ENCODE peak calls at places on chromosome 14, in nine cellular contexts. O, Z, J, Y, A, W, T, G and X are unnamed samples.

GRCh38 chr14:85575617-85575898 is 45.6 kb downstream of the FLRT2 start:
- DNase-seq in G (peak), T (no peak), J (no peak), O (no peak), Y (no peak), W (no peak), Z (no peak), A (no peak), X (no peak)

GRCh38 chr14:63045234-63045611 is at the start of gene KCNH5:
- DNase-seq in G (peak), Z (peak), T (peak), A (peak), W (peak), J (no peak), Y (peak), O (peak), X (peak)

GRCh38 chr14:23645812-23646647 is 9.9 kb downstream of the DHRS2 start:
- DNase-seq in O (no peak), Z (no peak), T (no peak), A (no peak), Y (no peak), W (no peak), J (no peak), G (no peak), X (no peak)

GRCh38 chr14:77122555-77123125 is 19.0 kb downstream of the ZDHHC22 start:
- DNase-seq in Z (no peak), A (no peak), W (no peak), T (no peak), O (no peak), J (no peak), G (no peak), Y (no peak), X (no peak)

GRCh38 chr14:93150227-93151206 is 34.2 kb downstream of the MOAP1 start:
- DNase-seq in T (no peak), Y (no peak), O (no peak), J (peak), Z (no peak), A (peak), G (peak), W (no peak), X (no peak)

GRCh38 chr14:26863736-26864135 is 265.9 kb upstream of the NOVA1 start:
- DNase-seq in Y (no peak), Z (no peak), J (no peak), W (no peak), A (no peak), T (no peak), G (no peak), O (no peak), X (no peak)

GRCh38 chr14:64826845-64827244 is 52.9 kb downstream of the SPTB start:
- DNase-seq in J (no peak), A (no peak), O (no peak), Z (no peak), W (no peak), Y (no peak), G (no peak), T (no peak), X (no peak)

GRCh38 chr14:31261859-31262739 is 54.5 kb upstream of the HECTD1 start:
- DNase-seq in Z (no peak), J (no peak), O (no peak), T (no peak), A (no peak), Y (no peak), W (no peak), G (peak), X (no peak)

GRCh38 chr14:100824156-100824555 is 1.8 kb upstream of the MEG3 start:
- DNase-seq in Y (no peak), O (no peak), Z (peak), A (peak), G (peak), J (no peak), T (peak), W (peak), X (peak)

GRCh38 chr14:95444132-95445129 is 72.0 kb downstream of the SYNE3 start:
- DNase-seq in J (no peak), Y (no peak), W (no peak), Z (no peak), O (no peak), T (no peak), A (no peak), G (no peak), X (no peak)

GRCh38 chr14:24235804-24236688 is 3.3 kb downstream of the GMPR2 start:
- DNase-seq in G (no peak), J (no peak), Z (no peak), W (no peak), A (no peak), T (no peak), Y (no peak), O (no peak), X (no peak)

GRCh38 chr14:50321009-50321660 is 9.0 kb downstream of the DMAC2L start:
- DNase-seq in J (peak), T (peak), G (peak), A (peak), O (peak), W (peak), Z (peak), Y (peak), X (peak)

GRCh38 chr14:73774671-73775070 is 60.5 kb upstream of the PNMA1 start:
- DNase-seq in J (no peak), O (no peak), Y (no peak), G (no peak), Z (no peak), A (no peak), T (no peak), W (no peak), X (no peak)

GRCh38 chr14:49959822-49960408 is 67.0 kb downstream of the ARF6 start:
- DNase-seq in W (no peak), G (no peak), A (no peak), O (no peak), Z (no peak), T (no peak), J (peak), Y (no peak), X (no peak)

GRCh38 chr14:95623195-95623594 is 63.0 kb upstream of the TCL1B start:
- DNase-seq in G (no peak), J (no peak), Y (no peak), T (no peak), W (peak), O (no peak), Z (no peak), A (no peak), X (no peak)

GRCh38 chr14:75249251-75249957 is 29.2 kb upstream of the FOS start:
- DNase-seq in Y (no peak), J (no peak), G (peak), O (peak), T (no peak), W (peak), A (peak), Z (no peak), X (no peak)

GRCh38 chr14:51562816-51563215 is 88.9 kb upstream of the FRMD6 start:
- DNase-seq in T (no peak), O (no peak), A (no peak), G (no peak), Z (peak), W (no peak), J (no peak), Y (no peak), X (no peak)

GRCh38 chr14:26332966-26333365 is 264.9 kb downstream of the NOVA1 start:
- DNase-seq in Y (no peak), J (no peak), T (no peak), W (no peak), A (no peak), Z (no peak), O (no peak), G (no peak), X (no peak)

GRCh38 chr14:75240781-75241180 is 37.8 kb upstream of the FOS start:
- DNase-seq in T (no peak), J (no peak), Y (no peak), O (no peak), W (no peak), A (no peak), Z (no peak), G (no peak), X (no peak)

GRCh38 chr14:68104518-68104917 is 284.9 kb downstream of the RAD51B start:
- DNase-seq in A (no peak), T (no peak), O (no peak), W (peak), Y (no peak), Z (peak), G (no peak), J (no peak), X (no peak)

GRCh38 chr14:98112211-98112780 is 1159.7 kb downstream of the BCL11B start:
- DNase-seq in T (no peak), O (no peak), W (no peak), G (peak), Y (no peak), Z (peak), J (no peak), A (no peak), X (no peak)

GRCh38 chr14:91140672-91141071 is 26.8 kb downstream of the DGLUCY start:
- DNase-seq in T (no peak), O (no peak), J (peak), Y (peak), Z (peak), W (peak), A (peak), G (peak), X (peak)

GRCh38 chr14:50067723-50068495 is 48.5 kb downstream of the VCPKMT start:
- DNase-seq in J (peak), A (no peak), Y (peak), W (no peak), Z (peak), T (no peak), G (no peak), O (no peak), X (no peak)

GRCh38 chr14:30558675-30559555 is at the start of gene G2E3:
- DNase-seq in W (peak), G (peak), T (peak), O (peak), A (peak), Z (peak), Y (peak), J (peak), X (peak)

GRCh38 chr14:73700325-73700724 is 13.9 kb downstream of the PNMA1 start:
- DNase-seq in Z (no peak), T (no peak), O (no peak), W (no peak), J (no peak), G (no peak), Y (no peak), A (no peak), X (no peak)

GRCh38 chr14:94322648-94323570 is at the start of gene SERPINA6:
- DNase-seq in A (no peak), T (no peak), J (peak), W (no peak), G (no peak), Y (no peak), Z (peak), O (no peak), X (peak)

GRCh38 chr14:67668559-67668958 is 5.9 kb downstream of the VTI1B start:
- DNase-seq in G (no peak), O (no peak), A (no peak), W (no peak), T (no peak), Z (no peak), Y (no peak), J (no peak), X (no peak)

GRCh38 chr14:92698393-92698792 is 50.0 kb downstream of the LGMN start:
- DNase-seq in A (no peak), Z (no peak), G (no peak), W (no peak), J (no peak), Y (no peak), T (no peak), O (no peak), X (no peak)

GRCh38 chr14:73610692-73611091 is 1.6 kb upstream of the ACOT6 start:
- DNase-seq in Y (no peak), A (peak), W (peak), J (peak), T (no peak), Z (no peak), O (no peak), G (peak), X (peak)

GRCh38 chr14:105060751-105061427 is 4.3 kb downstream of the GPR132 start:
- DNase-seq in G (no peak), Z (no peak), J (no peak), W (no peak), Y (no peak), O (no peak), A (peak), T (no peak), X (no peak)

GRCh38 chr14:105064001-105064400 is 1.2 kb downstream of the GPR132 start:
- DNase-seq in G (no peak), A (no peak), W (no peak), Y (no peak), T (no peak), J (no peak), O (no peak), Z (no peak), X (no peak)

GRCh38 chr14:105063041-105063440 is 2.2 kb downstream of the GPR132 start:
- DNase-seq in G (no peak), Y (no peak), A (no peak), T (no peak), J (no peak), W (no peak), Z (no peak), O (no peak), X (no peak)

GRCh38 chr14:105061428-105062047 is 3.7 kb downstream of the GPR132 start:
- DNase-seq in W (no peak), Y (no peak), G (no peak), O (no peak), J (peak), A (no peak), T (peak), Z (no peak), X (no peak)

GRCh38 chr14:105062048-105062433 is 3.2 kb downstream of the GPR132 start:
- DNase-seq in T (no peak), J (no peak), Z (no peak), Y (no peak), A (no peak), O (no peak), W (no peak), G (no peak), X (no peak)
- H3K4me3 ChIP-seq in T (no peak), J (peak), Z (no peak), Y (no peak), A (no peak), O (no peak), W (no peak), G (no peak), X (no peak)

DNA sequence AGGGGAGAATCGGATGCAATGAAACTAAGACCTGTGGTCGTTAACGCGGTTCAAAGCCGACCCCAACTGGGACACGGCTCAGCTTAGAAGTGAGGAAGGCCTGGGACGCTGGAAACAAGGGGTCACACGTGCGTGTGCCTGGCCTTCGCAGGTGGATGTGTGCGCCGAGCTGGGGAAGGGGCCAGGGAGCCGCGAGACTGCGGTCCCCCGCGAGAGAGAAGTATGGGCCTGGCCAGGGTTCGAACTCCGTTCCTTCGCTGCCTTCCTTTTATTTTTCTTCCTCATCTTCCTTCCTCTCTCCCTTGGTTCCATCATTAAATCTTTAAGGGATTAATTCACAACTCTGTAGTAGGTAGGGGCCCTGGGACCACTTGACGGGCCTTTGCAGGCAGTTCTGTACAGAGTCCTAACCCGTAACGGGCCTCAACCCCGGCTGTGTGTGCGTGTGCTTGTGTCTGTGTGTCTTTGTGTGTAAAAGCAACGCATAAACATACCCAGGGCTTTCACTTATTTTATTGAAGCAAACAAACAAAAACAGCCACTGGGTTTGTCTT is 3.6 kb downstream of the TTC6 start:
- DNase-seq in A (no peak), Z (no peak), O (no peak), Y (no peak), G (peak), T (no peak), W (no peak), J (no peak), X (no peak)
- H3K4me3 ChIP-seq in A (peak), Z (no peak), O (peak), Y (no peak), G (peak), T (peak), W (no peak), J (peak), X (no peak)

DNA sequence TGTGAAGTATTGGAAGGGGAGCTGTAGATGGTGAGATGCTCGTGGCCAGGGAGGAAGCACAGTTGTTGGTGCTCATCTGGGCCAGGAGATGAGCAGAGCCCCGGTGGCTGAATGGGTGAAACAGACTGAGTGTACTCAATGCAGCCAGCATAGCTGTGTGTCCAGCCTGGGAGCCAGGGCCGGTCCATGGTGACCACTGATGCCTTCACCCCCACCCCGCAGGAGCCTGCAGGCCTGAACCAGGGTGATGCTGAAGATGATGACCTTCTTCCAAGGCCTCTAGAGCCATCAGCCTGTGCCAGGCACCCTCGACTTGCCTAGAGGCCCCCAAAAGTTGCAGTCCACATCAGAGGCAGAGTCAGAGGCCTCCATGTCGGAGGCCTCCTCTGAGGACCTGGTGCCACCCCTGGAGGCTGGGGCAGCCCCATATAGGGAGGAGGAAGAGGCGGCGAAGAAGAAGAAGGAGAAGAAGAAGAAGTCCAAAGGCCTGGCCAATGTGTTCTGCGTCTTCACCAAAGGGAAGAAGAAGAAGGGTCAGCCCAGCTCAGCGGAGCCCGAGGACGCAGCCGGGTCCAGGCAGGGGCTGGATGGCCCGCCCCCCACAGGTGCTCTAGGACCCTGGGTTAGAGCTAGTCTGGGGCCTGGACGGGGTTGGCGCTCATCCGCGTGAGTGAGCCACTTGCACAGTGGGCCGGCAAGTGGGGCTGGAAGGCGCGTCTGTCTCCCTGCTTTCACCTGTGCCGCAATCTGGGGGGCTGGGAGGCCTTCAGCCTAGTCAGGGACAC is 3.0 kb downstream of the TNFAIP2 start:
- DNase-seq in A (no peak), Z (no peak), J (peak), G (no peak), W (no peak), T (no peak), Y (no peak), O (no peak), X (no peak)
- H3K4me3 ChIP-seq in A (peak), Z (no peak), J (peak), G (peak), W (peak), T (peak), Y (peak), O (no peak), X (no peak)

GRCh38 chr14:61872452-61872851 is 110.2 kb downstream of the SNAPC1 start:
- DNase-seq in O (no peak), J (no peak), G (no peak), Y (no peak), Z (no peak), W (no peak), A (no peak), T (no peak), X (no peak)

GRCh38 chr14:61877768-61878167 is 115.5 kb downstream of the SNAPC1 start:
- DNase-seq in W (no peak), A (no peak), Y (no peak), G (no peak), Z (no peak), J (no peak), O (no peak), T (no peak), X (no peak)

GRCh38 chr14:61877050-61877390 is 114.8 kb downstream of the SNAPC1 start:
- DNase-seq in G (no peak), T (no peak), A (no peak), W (no peak), J (no peak), Z (no peak), O (no peak), Y (no peak), X (no peak)

GRCh38 chr14:61876362-61877049 is 114.3 kb downstream of the SNAPC1 start:
- DNase-seq in T (no peak), W (no peak), Z (no peak), A (no peak), O (no peak), G (no peak), J (no peak), Y (no peak), X (no peak)

GRCh38 chr14:61875483-61875882 is 113.3 kb downstream of the SNAPC1 start:
- DNase-seq in G (no peak), A (no peak), T (no peak), W (no peak), Y (no peak), Z (no peak), J (no peak), O (no peak), X (no peak)
- H3K4me3 ChIP-seq in G (no peak), A (no peak), T (no peak), W (no peak), Y (no peak), Z (no peak), J (no peak), O (no peak), X (no peak)

GRCh38 chr14:70909788-70910614 is 2.7 kb downstream of the PCNX1 start:
- DNase-seq in J (no peak), W (no peak), G (peak), Y (no peak), T (no peak), A (peak), O (no peak), Z (no peak), X (no peak)
- H3K4me3 ChIP-seq in J (no peak), W (peak), G (peak), Y (no peak), T (no peak), A (no peak), O (no peak), Z (peak), X (peak)